ENCODE peak calls at places on chromosomes 5 and 9, in five cellular contexts. L, B, E, A and R are unnamed samples.

GRCh38 chr5:178540526-178540925 is 49.7 kb downstream of the COL23A1 start:
- DNase-seq in A (no peak), L (no peak), E (no peak), B (no peak), R (no peak)

GRCh38 chr5:144205141-144205551 is 34.5 kb downstream of the KCTD16 start:
- DNase-seq in A (peak; percentile 60), E (peak; percentile 22), L (no peak), B (peak; percentile 34), R (peak; percentile 30)

GRCh38 chr5:148970228-148970627 is 92.6 kb downstream of the SH3TC2 start:
- DNase-seq in E (no peak), B (no peak), L (no peak), A (peak; percentile 28), R (no peak)

GRCh38 chr5:154679501-154679900 is 75.7 kb upstream of the LARP1 start:
- DNase-seq in L (no peak), B (no peak), E (no peak), A (no peak), R (no peak)

GRCh38 chr9:18566125-18566524 is 92.2 kb downstream of the ADAMTSL1 start:
- DNase-seq in A (no peak), L (peak; percentile 2), E (no peak), B (peak; percentile 30), R (no peak)

GRCh38 chr5:85549229-85549628 is 1068.5 kb upstream of the COX7C start:
- DNase-seq in E (no peak), L (no peak), B (no peak), A (no peak), R (no peak)

GRCh38 chr9:1320041-1320440 is 269.9 kb downstream of the DMRT2 start:
- DNase-seq in E (no peak), A (no peak), L (no peak), B (no peak), R (no peak)

GRCh38 chr5:134507495-134507894 is 18.0 kb upstream of the JADE2 start:
- DNase-seq in E (no peak), L (no peak), B (no peak), A (no peak), R (no peak)

GRCh38 chr5:148482697-148483462 is 99.1 kb downstream of the FBXO38 start:
- DNase-seq in E (peak; percentile 71), A (peak; percentile 75), L (peak; percentile 61), B (peak; percentile 72), R (peak; percentile 59)

GRCh38 chr5:93192107-93192506 is 388.9 kb downstream of the NR2F1-AS1 start:
- DNase-seq in E (no peak), L (peak; percentile 76), A (no peak), B (peak; percentile 68), R (no peak)

GRCh38 chr5:86617309-86617755 is 409 bp upstream of the COX7C start:
- DNase-seq in E (no peak), A (no peak), L (no peak), B (no peak), R (no peak)

GRCh38 chr9:122090981-122091380 is 2.1 kb downstream of the TTLL11 start:
- DNase-seq in A (no peak), B (no peak), E (no peak), L (no peak), R (no peak)

GRCh38 chr5:178486305-178486704 is 103.9 kb downstream of the COL23A1 start:
- DNase-seq in A (no peak), B (no peak), L (no peak), E (no peak), R (no peak)

GRCh38 chr9:121107881-121108280 is 33.1 kb downstream of the CNTRL start:
- DNase-seq in A (no peak), E (no peak), L (no peak), B (no peak), R (no peak)

GRCh38 chr9:34437006-34437925 is 21.1 kb downstream of the FAM219A start:
- DNase-seq in E (peak; percentile 43), B (peak; percentile 87), L (peak; percentile 39), A (peak; percentile 86), R (peak; percentile 44)

GRCh38 chr5:107368593-107368992 is 302.1 kb downstream of the EFNA5 start:
- DNase-seq in E (no peak), B (no peak), L (no peak), A (no peak), R (no peak)

GRCh38 chr5:16615737-16616535 is 861 bp downstream of the RETREG1 start:
- DNase-seq in E (no peak), L (no peak), B (no peak), A (peak; percentile 21), R (no peak)

GRCh38 chr5:3456121-3456681 is 139.4 kb upstream of the IRX1 start:
- DNase-seq in E (no peak), L (no peak), B (no peak), A (no peak), R (no peak)

GRCh38 chr5:10452768-10453331 is 11.2 kb downstream of the ROPN1L start:
- DNase-seq in E (peak; percentile 31), B (peak; percentile 91), L (peak; percentile 82), A (peak; percentile 82), R (no peak)

GRCh38 chr5:73030531-73030930 is 74.7 kb downstream of the FCHO2 start:
- DNase-seq in B (no peak), L (no peak), E (peak; percentile 29), A (no peak), R (no peak)

GRCh38 chr5:65753189-65753588 is 31.2 kb downstream of the NLN start:
- DNase-seq in B (no peak), E (no peak), L (no peak), A (no peak), R (no peak)

GRCh38 chr9:2923810-2924768 is 80.2 kb upstream of the PUM3 start:
- DNase-seq in E (no peak), A (peak; percentile 79), B (no peak), L (no peak), R (no peak)

GRCh38 chr5:179870952-179871351 is 12.3 kb upstream of the MRNIP start:
- DNase-seq in A (no peak), L (no peak), E (no peak), B (no peak), R (no peak)
- TF ChIP-seq CTCF in A (no peak), L (no peak), E (no peak), B (no peak), R (no peak)

DNA sequence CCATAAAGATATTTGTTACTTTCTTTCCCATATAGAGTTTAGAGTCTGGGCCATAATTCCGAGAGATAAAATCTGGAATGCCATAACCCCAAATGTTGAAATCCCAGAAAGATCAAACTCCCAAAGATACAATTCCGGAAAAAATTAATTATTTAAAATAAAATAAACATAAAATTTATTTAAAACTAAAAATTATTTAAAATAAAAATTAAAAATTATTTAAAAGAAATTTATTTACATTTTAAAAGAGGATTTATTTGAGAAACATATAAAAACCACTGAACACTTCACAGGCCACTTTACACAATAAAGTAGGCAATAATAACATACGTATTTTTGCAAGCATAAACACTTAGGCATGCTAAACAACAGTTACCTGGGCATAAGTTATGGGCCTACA is 57.9 kb downstream of the SHC3 start:
- DNase-seq in B (no peak), A (no peak), E (no peak), L (no peak), R (no peak)
- TF ChIP-seq CTCF in B (no peak), A (no peak), E (no peak), L (no peak), R (no peak)

DNA sequence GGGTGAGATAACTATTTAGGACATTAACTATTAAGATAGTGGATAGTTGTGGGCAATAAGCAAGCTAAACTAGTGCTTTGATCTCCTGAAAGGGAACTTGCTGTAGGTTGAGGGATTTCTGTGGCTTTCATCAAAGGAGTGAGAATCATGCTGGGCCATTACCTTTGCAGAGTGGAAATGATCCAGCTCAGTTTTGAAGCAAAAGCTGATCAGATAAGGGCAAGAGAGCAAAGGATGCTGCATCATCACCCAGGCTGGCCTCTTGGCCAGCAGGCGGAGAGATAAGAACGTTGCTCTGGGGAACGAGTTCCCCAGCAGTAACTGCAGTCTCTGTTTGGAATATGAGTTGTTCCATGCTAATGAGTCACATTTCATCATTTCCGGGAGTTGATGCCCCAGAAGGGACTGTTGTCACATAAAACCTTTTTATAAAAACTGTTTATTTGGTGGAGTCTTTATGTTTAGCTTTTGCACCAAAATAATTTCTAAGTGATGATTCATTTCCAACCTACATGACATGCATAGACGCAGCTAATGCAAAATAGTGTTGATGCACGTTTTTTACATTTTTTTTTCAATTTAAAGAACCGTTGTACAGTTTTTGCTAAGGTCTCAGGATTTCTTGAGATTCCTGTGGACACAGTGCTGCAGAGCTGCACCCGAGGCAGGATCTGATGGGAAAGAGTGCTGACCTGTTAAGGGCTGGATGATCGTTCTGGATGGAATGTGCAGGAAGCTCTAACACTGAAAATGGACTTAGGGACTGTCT is 99.3 kb downstream of the ACTBL2 start:
- DNase-seq in L (peak; percentile 82), B (peak; percentile 85), A (no peak), E (peak; percentile 49), R (no peak)
- TF ChIP-seq CTCF in L (peak; percentile 50), B (peak; percentile 27), A (no peak), E (peak; percentile 27), R (no peak)

GRCh38 chr5:14895301-14895700 is 23.7 kb upstream of the ANKH start:
- DNase-seq in B (no peak), L (no peak), A (no peak), E (no peak), R (no peak)
- TF ChIP-seq CTCF in B (no peak), L (no peak), A (no peak), E (no peak), R (no peak)

GRCh38 chr5:140800816-140801493 is at the start of gene PCDHA3:
- DNase-seq in A (no peak), L (no peak), E (no peak), B (peak; percentile 74), R (no peak)
- TF ChIP-seq CTCF in A (peak; percentile 4), L (no peak), E (no peak), B (peak; percentile 61), R (no peak)

GRCh38 chr5:140324834-140325195 is 21.6 kb downstream of the HBEGF start:
- DNase-seq in E (no peak), L (no peak), B (no peak), A (no peak), R (no peak)
- TF ChIP-seq CTCF in E (no peak), L (no peak), B (no peak), A (no peak), R (no peak)

DNA sequence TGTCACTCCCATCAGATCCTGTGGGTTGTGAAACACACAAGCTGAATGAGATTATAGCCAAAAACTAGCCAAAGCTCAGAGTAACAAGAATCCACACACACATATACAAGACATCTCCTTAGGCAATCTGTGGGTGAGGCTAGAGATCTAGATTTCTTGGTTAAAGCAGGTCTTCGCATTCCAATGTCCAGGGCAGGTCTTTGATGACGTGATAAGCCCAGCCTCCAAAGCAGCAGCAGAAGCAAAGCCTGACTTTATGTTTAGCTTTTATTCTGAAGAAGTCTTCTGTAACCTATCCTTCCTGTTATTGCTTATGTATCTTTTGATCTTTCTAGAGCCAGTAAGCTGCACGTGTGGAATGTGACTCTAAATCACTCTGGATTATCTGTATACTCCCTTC is 199.1 kb upstream of the SLC30A5 start:
- DNase-seq in B (no peak), L (no peak), A (peak; percentile 4), E (no peak), R (no peak)
- TF ChIP-seq CTCF in B (no peak), L (no peak), A (no peak), E (no peak), R (no peak)